ENCODE peak calls at places on chromosome 15, in seven cellular contexts. W is H1, D is K562, B is SK-N-SH, G is GM12878, N is HepG2, L is GM12892. M is an unnamed sample.

GRCh38 chr15:70490148-70490837 is 273.1 kb downstream of the UACA start:
- DNase-seq in W (no peak), D (no peak), B (no peak), G (no peak), N (no peak), L (no peak), M (no peak)

GRCh38 chr15:32919749-32920414 is 202.1 kb downstream of the GREM1 start:
- DNase-seq in W (no peak), D (no peak), B (no peak), G (no peak), N (no peak), L (no peak), M (no peak)

GRCh38 chr15:101694261-101694660 is 30.0 kb downstream of the TARS3 start:
- DNase-seq in W (no peak), D (peak), B (no peak), G (no peak), N (no peak), L (no peak), M (no peak)

GRCh38 chr15:31366169-31366734 is 39.6 kb downstream of the KLF13 start:
- DNase-seq in W (no peak), D (no peak), B (peak), G (no peak), N (no peak), L (no peak), M (no peak)

GRCh38 chr15:39400821-39401550 is 179.9 kb upstream of the THBS1 start:
- DNase-seq in W (no peak), D (peak), B (no peak), G (no peak), N (no peak), L (no peak), M (no peak)

GRCh38 chr15:38475361-38475760 is 21.4 kb downstream of the FAM98B start:
- DNase-seq in W (no peak), D (no peak), B (no peak), G (no peak), N (no peak), L (no peak), M (no peak)

GRCh38 chr15:65773386-65774111 is 18.5 kb downstream of the DENND4A start:
- DNase-seq in W (no peak), D (no peak), B (no peak), G (peak), N (no peak), L (no peak), M (no peak)

GRCh38 chr15:75565062-75565970 is 13.8 kb downstream of the PTPN9 start:
- DNase-seq in W (no peak), D (no peak), B (no peak), G (no peak), N (no peak), L (no peak), M (no peak)

GRCh38 chr15:79978694-79979519 is 7.9 kb upstream of the BCL2A1 start:
- DNase-seq in W (no peak), D (no peak), B (no peak), G (peak), N (peak), L (no peak), M (no peak)

GRCh38 chr15:69398541-69398940 is 15.6 kb upstream of the KIF23 start:
- DNase-seq in W (no peak), D (no peak), B (no peak), G (no peak), N (no peak), L (no peak), M (no peak)

GRCh38 chr15:93170320-93170719 is 81.3 kb upstream of the RGMA start:
- DNase-seq in W (no peak), D (no peak), B (no peak), G (no peak), N (no peak), L (no peak), M (no peak)

GRCh38 chr15:85164841-85165466 is 183.3 kb downstream of the PDE8A start:
- DNase-seq in W (no peak), D (no peak), B (no peak), G (no peak), N (no peak), L (no peak), M (no peak)

GRCh38 chr15:32029862-32030781 is at the start of gene CHRNA7:
- DNase-seq in W (peak), D (peak), B (peak), G (no peak), N (peak), L (peak), M (peak)

GRCh38 chr15:101128191-101128590 is 123.7 kb downstream of the CHSY1 start:
- DNase-seq in W (no peak), D (no peak), B (no peak), G (no peak), N (no peak), L (no peak), M (no peak)

GRCh38 chr15:34782901-34783300 is 12.4 kb downstream of the ACTC1 start:
- DNase-seq in W (no peak), D (no peak), B (no peak), G (no peak), N (no peak), L (no peak), M (no peak)

GRCh38 chr15:44231842-44232241 is 36.8 kb upstream of the FRMD5 start:
- DNase-seq in W (no peak), D (no peak), B (no peak), G (no peak), N (no peak), L (no peak), M (no peak)

GRCh38 chr15:25372298-25372697 is 66.5 kb downstream of the UBE3A start:
- DNase-seq in W (no peak), D (no peak), B (no peak), G (no peak), N (no peak), L (no peak), M (no peak)

GRCh38 chr15:86595741-86596140 is 516.1 kb downstream of the AGBL1 start:
- DNase-seq in W (no peak), D (no peak), B (no peak), G (no peak), N (no peak), L (no peak), M (no peak)

GRCh38 chr15:86062646-86063193 is 17.0 kb upstream of the AGBL1 start:
- DNase-seq in W (no peak), D (no peak), B (no peak), G (no peak), N (no peak), L (no peak), M (no peak)

GRCh38 chr15:28963711-28964081 is 77.9 kb downstream of the APBA2 start:
- DNase-seq in W (no peak), D (no peak), B (no peak), G (no peak), N (no peak), L (no peak), M (no peak)

GRCh38 chr15:98503970-98504369 is 144.4 kb upstream of the IGF1R start:
- DNase-seq in W (no peak), D (no peak), B (no peak), G (no peak), N (no peak), L (no peak), M (no peak)

GRCh38 chr15:68682906-68683490 is 104.2 kb downstream of the CORO2B start:
- DNase-seq in W (no peak), D (no peak), B (no peak), G (no peak), N (no peak), L (no peak), M (no peak)

GRCh38 chr15:73927003-73927475 is 777 bp downstream of the LOXL1 start:
- DNase-seq in W (peak), D (no peak), B (no peak), G (no peak), N (no peak), L (no peak), M (peak)

GRCh38 chr15:88613074-88613944 is 7.8 kb upstream of the AEN start:
- DNase-seq in W (peak), D (no peak), B (no peak), G (no peak), N (no peak), L (no peak), M (no peak)

GRCh38 chr15:94532226-94532625 is 300.9 kb downstream of the MCTP2 start:
- DNase-seq in W (no peak), D (no peak), B (no peak), G (no peak), N (no peak), L (no peak), M (no peak)

GRCh38 chr15:85414495-85414894 is 34.1 kb downstream of the AKAP13 start:
- DNase-seq in W (no peak), D (no peak), B (no peak), G (no peak), N (no peak), L (no peak), M (no peak)

GRCh38 chr15:33126559-33127290 is 67.8 kb downstream of the FMN1 start:
- DNase-seq in W (no peak), D (peak), B (peak), G (no peak), N (peak), L (no peak), M (no peak)

GRCh38 chr15:66827039-66827697 is 125.1 kb downstream of the SMAD6 start:
- DNase-seq in W (no peak), D (no peak), B (no peak), G (no peak), N (no peak), L (no peak), M (no peak)

GRCh38 chr15:69491051-69491505 is 38.5 kb downstream of the RPLP1 start:
- DNase-seq in W (no peak), D (no peak), B (no peak), G (no peak), N (no peak), L (no peak), M (no peak)

GRCh38 chr15:72856549-72857040 is 73.0 kb upstream of the ADPGK start:
- DNase-seq in W (peak), D (no peak), B (no peak), G (no peak), N (no peak), L (no peak), M (no peak)

GRCh38 chr15:94840794-94841587 is 609.6 kb downstream of the MCTP2 start:
- DNase-seq in W (no peak), D (no peak), B (no peak), G (no peak), N (no peak), L (no peak), M (no peak)

GRCh38 chr15:72782274-72782992 is 1.1 kb downstream of the ADPGK start:
- DNase-seq in W (no peak), D (peak), B (no peak), G (no peak), N (no peak), L (no peak), M (no peak)

GRCh38 chr15:79804833-79805232 is 92.0 kb downstream of the MTHFS start:
- DNase-seq in W (no peak), D (no peak), B (no peak), G (no peak), N (no peak), L (no peak), M (no peak)

GRCh38 chr15:34644061-34644460 is 60.6 kb upstream of the GOLGA8B start:
- DNase-seq in W (no peak), D (no peak), B (no peak), G (no peak), N (no peak), L (no peak), M (no peak)

GRCh38 chr15:69861331-69862171 is 236.2 kb downstream of the TLE3 start:
- DNase-seq in W (no peak), D (no peak), B (no peak), G (no peak), N (no peak), L (no peak), M (no peak)

GRCh38 chr15:28107111-28107893 is 8.2 kb upstream of the OCA2 start:
- DNase-seq in W (peak), D (no peak), B (no peak), G (no peak), N (no peak), L (no peak), M (peak)

GRCh38 chr15:78969687-78970349 is 25.0 kb upstream of the CTSH start:
- DNase-seq in W (no peak), D (no peak), B (no peak), G (no peak), N (no peak), L (no peak), M (no peak)

GRCh38 chr15:71469393-71469792 is 341.0 kb upstream of the NR2E3 start:
- DNase-seq in W (no peak), D (peak), B (no peak), G (no peak), N (no peak), L (no peak), M (no peak)

GRCh38 chr15:46146002-46146401 is 511.2 kb downstream of the SQOR start:
- DNase-seq in W (no peak), D (no peak), B (no peak), G (no peak), N (no peak), L (no peak), M (no peak)
- TF ChIP-seq TAF1 in W (no peak), D (no peak), B (no peak), G (no peak), N (no peak), L (no peak), M (no peak)

GRCh38 chr15:62855085-62855476 is 187.5 kb upstream of the TPM1 start:
- DNase-seq in W (no peak), D (no peak), B (no peak), G (no peak), N (peak), L (no peak), M (no peak)
- TF ChIP-seq TAF1 in W (no peak), D (no peak), B (no peak), G (no peak), N (no peak), L (no peak), M (no peak)

GRCh38 chr15:42270551-42270950 is 2.5 kb upstream of the GANC start:
- DNase-seq in W (no peak), D (no peak), B (no peak), G (no peak), N (no peak), L (no peak), M (no peak)

GRCh38 chr15:42270996-42271395 is 2.0 kb upstream of the GANC start:
- DNase-seq in W (no peak), D (no peak), B (no peak), G (no peak), N (no peak), L (no peak), M (no peak)

GRCh38 chr15:42264790-42265189 is 8.2 kb upstream of the GANC start:
- DNase-seq in W (no peak), D (no peak), B (no peak), G (no peak), N (no peak), L (no peak), M (no peak)

GRCh38 chr15:42272768-42273098 is 268 bp upstream of the GANC start:
- DNase-seq in W (no peak), D (no peak), B (no peak), G (no peak), N (no peak), L (no peak), M (no peak)

DNA sequence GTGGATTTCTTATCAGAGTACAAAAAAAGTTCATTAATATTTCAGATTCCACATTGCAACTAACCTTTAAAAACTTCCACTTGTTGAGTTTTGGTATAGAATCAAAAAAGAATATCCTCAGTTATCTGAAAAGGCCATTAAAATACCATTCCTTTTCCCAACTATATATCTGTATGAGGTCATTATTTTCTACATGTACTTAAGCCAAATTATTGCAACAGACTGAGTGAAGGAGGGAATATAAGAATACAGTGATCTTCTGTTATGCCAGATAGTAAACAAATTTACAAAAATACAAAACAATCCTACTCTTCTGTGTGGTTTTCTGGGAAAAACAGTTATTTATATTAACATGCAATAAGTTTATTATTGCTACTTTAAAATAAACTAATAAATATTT is 5.7 kb upstream of the GANC start:
- DNase-seq in W (no peak), D (no peak), B (no peak), G (no peak), N (no peak), L (no peak), M (no peak)
- TF ChIP-seq TAF1 in W (no peak), D (no peak), B (no peak), G (no peak), N (no peak), L (no peak), M (no peak)

DNA sequence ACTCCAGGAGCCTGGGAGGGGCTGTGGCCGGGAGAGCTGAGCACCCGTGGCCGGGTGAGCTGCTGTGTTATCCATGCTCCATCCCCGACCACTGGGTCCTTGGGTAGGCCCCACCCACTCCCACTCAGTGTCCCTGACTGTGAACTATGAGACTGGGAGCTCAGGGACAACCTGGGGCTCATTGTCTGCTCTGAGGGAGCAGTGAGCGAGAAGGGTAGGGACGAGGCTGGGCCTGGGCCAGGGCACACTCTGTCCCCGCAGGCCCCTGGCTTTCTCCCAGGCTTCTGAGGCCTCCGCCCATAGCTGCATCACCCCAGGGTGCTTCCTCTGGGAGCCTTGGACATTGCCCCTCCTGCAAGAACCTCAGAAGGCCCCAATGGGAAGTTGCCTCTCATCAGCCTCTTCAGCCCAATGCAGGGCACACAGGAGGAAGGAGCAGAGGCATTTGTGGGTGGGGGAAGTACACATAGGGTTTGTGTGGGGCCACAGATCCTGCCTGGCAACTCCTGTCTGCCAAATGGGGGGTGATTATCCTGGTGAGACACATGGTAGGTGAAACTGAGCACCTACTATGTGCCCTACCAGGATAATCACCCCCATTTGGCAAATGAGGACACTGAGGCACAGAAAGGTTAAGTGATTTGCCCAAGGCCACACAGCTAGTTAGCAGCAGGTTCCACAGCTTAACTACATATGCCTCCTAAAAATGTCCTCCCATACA is 2.4 kb downstream of the ANPEP start:
- DNase-seq in W (no peak), D (no peak), B (peak), G (no peak), N (peak), L (no peak), M (no peak)
- TF ChIP-seq TAF1 in W (no peak), D (no peak), B (no peak), G (no peak), N (no peak), L (no peak), M (no peak)